ENCODE peak calls at places on chromosomes 16 and 17, in four cellular contexts. B is WERI-Rb-1; R is CD4-positive, alpha-beta memory T cell; N is stimulated activated naive CD8-positive, alpha-beta T cell treated with anti-CD3 and anti-CD28 coated beads, Interleukin-15, Interleukin-2, amounts not matched to agents 100 U/mL and 50 U/mL, for 24 hours. G is an unnamed sample.

GRCh38 chr17:79840204-79840988 is 1.2 kb upstream of the CBX4 start:
- DNase-seq in N (peak), R (peak), B (peak), G (peak)

GRCh38 chr17:2685696-2686095 is 25.9 kb downstream of the CLUH start:
- DNase-seq in N (no peak), B (no peak), R (no peak), G (no peak)

GRCh38 chr17:66348605-66349165 is 46.3 kb downstream of the PRKCA start:
- DNase-seq in B (peak), R (no peak), N (peak), G (no peak)

GRCh38 chr16:47499080-47499699 is 38.1 kb downstream of the PHKB start:
- DNase-seq in R (no peak), N (no peak), B (no peak), G (no peak)

GRCh38 chr16:23712976-23713375 is at the start of gene ERN2:
- DNase-seq in N (no peak), R (no peak), B (no peak), G (no peak)

GRCh38 chr17:57135748-57136342 is 50.8 kb downstream of the AKAP1 start:
- DNase-seq in B (no peak), R (no peak), N (no peak), G (no peak)

GRCh38 chr17:34623856-34624766 is 44.7 kb downstream of the TMEM132E start:
- DNase-seq in B (peak), R (no peak), N (no peak), G (no peak)

GRCh38 chr16:57999366-57999970 is 1.0 kb downstream of the ZNF319 start:
- DNase-seq in N (peak), R (peak), B (peak), G (no peak)

GRCh38 chr17:66451188-66452149 is 149.1 kb downstream of the PRKCA start:
- DNase-seq in N (no peak), B (peak), R (no peak), G (no peak)

GRCh38 chr16:733382-734207 is 6.7 kb downstream of the HAGHL start:
- DNase-seq in B (peak), N (peak), R (no peak), G (no peak)

GRCh38 chr17:9330903-9331272 is 244.7 kb downstream of the STX8 start:
- DNase-seq in B (no peak), R (no peak), N (no peak), G (no peak)